ENCODE peak calls at places on chromosomes 3 and 15, in four cellular contexts. One of them, this sample, is unnamed.

GRCh38 chr15:65869127-65869953 is at the start of gene RAB11A:
- DNase-seq in mesenchymal stem cell: peak; percentile 98
- DNase-seq in cardiac fibroblast: peak; percentile 97
- DNase-seq in A673: peak; percentile 98
- DNase-seq in this sample: peak; percentile 97

GRCh38 chr3:196124608-196125007 is 42.7 kb upstream of the TFRC start:
- DNase-seq in mesenchymal stem cell: no peak
- DNase-seq in cardiac fibroblast: no peak
- DNase-seq in A673: no peak
- DNase-seq in this sample: no peak

GRCh38 chr3:29759021-29759359 is 478.1 kb downstream of the RBMS3 start:
- DNase-seq in mesenchymal stem cell: no peak
- DNase-seq in cardiac fibroblast: peak; percentile 94
- DNase-seq in A673: no peak
- DNase-seq in this sample: no peak

GRCh38 chr15:53506370-53506769 is 253.1 kb downstream of the WDR72 start:
- DNase-seq in mesenchymal stem cell: no peak
- DNase-seq in cardiac fibroblast: no peak
- DNase-seq in A673: no peak
- DNase-seq in this sample: no peak

GRCh38 chr3:33096103-33096868 is 660 bp downstream of the GLB1 start:
- DNase-seq in mesenchymal stem cell: peak; percentile 54
- DNase-seq in cardiac fibroblast: peak; percentile 56
- DNase-seq in A673: peak; percentile 47
- DNase-seq in this sample: peak; percentile 37

GRCh38 chr15:38564557-38565286 is at the start of gene RASGRP1:
- DNase-seq in mesenchymal stem cell: peak; percentile 53
- DNase-seq in cardiac fibroblast: peak; percentile 37
- DNase-seq in A673: peak; percentile 63
- DNase-seq in this sample: peak; percentile 41

GRCh38 chr3:32998631-32999451 is 47.4 kb downstream of the CCR4 start:
- DNase-seq in mesenchymal stem cell: no peak
- DNase-seq in cardiac fibroblast: no peak
- DNase-seq in A673: no peak
- DNase-seq in this sample: no peak

GRCh38 chr15:58932791-58933310 is 628 bp downstream of the SLTM start:
- DNase-seq in mesenchymal stem cell: peak; percentile 50
- DNase-seq in cardiac fibroblast: peak; percentile 25
- DNase-seq in A673: peak; percentile 51
- DNase-seq in this sample: peak; percentile 17

GRCh38 chr3:188827593-188827992 is 344.2 kb upstream of the TPRG1 start:
- DNase-seq in mesenchymal stem cell: no peak
- DNase-seq in cardiac fibroblast: no peak
- DNase-seq in A673: no peak
- DNase-seq in this sample: peak; percentile 17

GRCh38 chr15:100132309-100132708 is 209.5 kb downstream of the ADAMTS17 start:
- DNase-seq in mesenchymal stem cell: no peak
- DNase-seq in cardiac fibroblast: no peak
- DNase-seq in A673: no peak
- DNase-seq in this sample: no peak

GRCh38 chr3:27500051-27500450 is 15.9 kb upstream of the SLC4A7 start:
- DNase-seq in mesenchymal stem cell: no peak
- DNase-seq in cardiac fibroblast: no peak
- DNase-seq in A673: no peak
- DNase-seq in this sample: no peak

GRCh38 chr3:124760601-124761000 is 30.3 kb downstream of the UMPS start:
- DNase-seq in mesenchymal stem cell: peak; percentile 61
- DNase-seq in cardiac fibroblast: peak; percentile 78
- DNase-seq in A673: peak; percentile 50
- DNase-seq in this sample: peak; percentile 62

GRCh38 chr3:189038773-189039720 is 132.7 kb upstream of the TPRG1 start:
- DNase-seq in mesenchymal stem cell: no peak
- DNase-seq in cardiac fibroblast: no peak
- DNase-seq in A673: no peak
- DNase-seq in this sample: no peak

GRCh38 chr3:58989173-58989572 is 60.7 kb downstream of the CFAP20DC start:
- DNase-seq in mesenchymal stem cell: peak; percentile 35
- DNase-seq in cardiac fibroblast: peak; percentile 68
- DNase-seq in A673: peak; percentile 7
- DNase-seq in this sample: peak; percentile 44

GRCh38 chr15:69857686-69858391 is 239.9 kb downstream of the TLE3 start:
- DNase-seq in mesenchymal stem cell: peak; percentile 22
- DNase-seq in cardiac fibroblast: no peak
- DNase-seq in A673: peak; percentile 74
- DNase-seq in this sample: no peak

GRCh38 chr3:116392291-116392690 is 53.0 kb downstream of the LSAMP start:
- DNase-seq in mesenchymal stem cell: no peak
- DNase-seq in cardiac fibroblast: no peak
- DNase-seq in A673: no peak
- DNase-seq in this sample: no peak

GRCh38 chr15:58546635-58547627 is 115.1 kb downstream of the LIPC start:
- DNase-seq in mesenchymal stem cell: peak; percentile 79
- DNase-seq in cardiac fibroblast: peak; percentile 99
- DNase-seq in A673: no peak
- DNase-seq in this sample: peak; percentile 90

GRCh38 chr3:160136421-160136820 is 88.8 kb upstream of the C3orf80 start:
- DNase-seq in mesenchymal stem cell: no peak
- DNase-seq in cardiac fibroblast: no peak
- DNase-seq in A673: no peak
- DNase-seq in this sample: no peak

GRCh38 chr3:112391648-112392047 is 58.7 kb downstream of the CD200 start:
- DNase-seq in mesenchymal stem cell: peak; percentile 70
- DNase-seq in cardiac fibroblast: peak; percentile 89
- DNase-seq in A673: no peak
- DNase-seq in this sample: no peak

GRCh38 chr3:55494976-55495375 is 7.9 kb upstream of the WNT5A start:
- DNase-seq in mesenchymal stem cell: no peak
- DNase-seq in cardiac fibroblast: no peak
- DNase-seq in A673: no peak
- DNase-seq in this sample: no peak

GRCh38 chr3:175585898-175586297 is 726.8 kb downstream of the NAALADL2 start:
- DNase-seq in mesenchymal stem cell: peak; percentile 79
- DNase-seq in cardiac fibroblast: peak; percentile 78
- DNase-seq in A673: peak; percentile 30
- DNase-seq in this sample: peak; percentile 76

GRCh38 chr3:63089007-63089406 is 189.1 kb upstream of the SYNPR start:
- DNase-seq in mesenchymal stem cell: no peak
- DNase-seq in cardiac fibroblast: no peak
- DNase-seq in A673: no peak
- DNase-seq in this sample: no peak

GRCh38 chr15:60745469-60745971 is 266.6 kb upstream of the ICE2 start:
- DNase-seq in mesenchymal stem cell: peak; percentile 52
- DNase-seq in cardiac fibroblast: peak; percentile 64
- DNase-seq in A673: peak; percentile 4
- DNase-seq in this sample: peak; percentile 60

GRCh38 chr3:194961149-194961548 is 275.5 kb downstream of the FAM43A start:
- DNase-seq in mesenchymal stem cell: no peak
- DNase-seq in cardiac fibroblast: no peak
- DNase-seq in A673: no peak
- DNase-seq in this sample: no peak

GRCh38 chr3:125194849-125195601 is 17.5 kb downstream of the SLC12A8 start:
- DNase-seq in mesenchymal stem cell: peak; percentile 76
- DNase-seq in cardiac fibroblast: peak; percentile 23
- DNase-seq in A673: no peak
- DNase-seq in this sample: peak; percentile 87

GRCh38 chr15:31357148-31357547 is 30.5 kb downstream of the KLF13 start:
- DNase-seq in mesenchymal stem cell: no peak
- DNase-seq in cardiac fibroblast: no peak
- DNase-seq in A673: no peak
- DNase-seq in this sample: no peak

GRCh38 chr3:173865900-173866498 is 468.5 kb downstream of the NLGN1 start:
- DNase-seq in mesenchymal stem cell: no peak
- DNase-seq in cardiac fibroblast: no peak
- DNase-seq in A673: no peak
- DNase-seq in this sample: no peak

GRCh38 chr3:149832086-149832485 is 19.1 kb downstream of the RNF13 start:
- DNase-seq in mesenchymal stem cell: no peak
- DNase-seq in cardiac fibroblast: peak; percentile 24
- DNase-seq in A673: no peak
- DNase-seq in this sample: no peak

GRCh38 chr3:156661158-156661557 is 13.2 kb upstream of the TIPARP start:
- DNase-seq in mesenchymal stem cell: no peak
- DNase-seq in cardiac fibroblast: no peak
- DNase-seq in A673: no peak
- DNase-seq in this sample: no peak

GRCh38 chr3:37386627-37387230 is 212.3 kb upstream of the LRRFIP2 start:
- DNase-seq in mesenchymal stem cell: peak; percentile 63
- DNase-seq in cardiac fibroblast: peak; percentile 10
- DNase-seq in A673: no peak
- DNase-seq in this sample: no peak

GRCh38 chr3:23198801-23199200 is 4.3 kb upstream of the UBE2E2 start:
- DNase-seq in mesenchymal stem cell: no peak
- DNase-seq in cardiac fibroblast: no peak
- DNase-seq in A673: no peak
- DNase-seq in this sample: no peak

DNA sequence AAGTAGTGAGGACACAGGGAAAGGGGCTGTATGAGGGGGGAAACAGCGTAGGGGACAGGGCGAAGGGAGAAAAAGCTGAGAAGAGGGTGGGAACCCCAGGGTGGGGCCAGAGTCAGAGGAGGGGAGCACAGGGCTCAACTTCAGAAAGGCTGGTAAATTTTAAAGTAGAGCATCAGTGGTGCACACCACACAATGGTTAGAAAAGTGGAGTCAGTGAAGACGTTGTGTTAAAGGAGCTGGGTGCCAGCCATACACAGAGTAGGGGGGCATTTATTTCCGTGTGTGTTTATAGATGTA is 3.0 kb upstream of the RPP25 start:
- DNase-seq in mesenchymal stem cell: no peak
- DNase-seq in cardiac fibroblast: no peak
- DNase-seq in A673: no peak
- DNase-seq in this sample: no peak
- H3K4me3 ChIP-seq in mesenchymal stem cell: peak overlapping the region; percentile 70
- H3K4me3 ChIP-seq in cardiac fibroblast: no peak overlapping the region
- H3K4me3 ChIP-seq in A673: peak overlapping the region; percentile 66
- H3K4me3 ChIP-seq in this sample: no peak overlapping the region

GRCh38 chr3:146159616-146160232 is 1.3 kb downstream of the PLOD2 start:
- DNase-seq in mesenchymal stem cell: no peak
- DNase-seq in cardiac fibroblast: no peak
- DNase-seq in A673: no peak
- DNase-seq in this sample: no peak
- H3K4me3 ChIP-seq in mesenchymal stem cell: peak overlapping the region; percentile 95
- H3K4me3 ChIP-seq in cardiac fibroblast: peak overlapping the region; percentile 89
- H3K4me3 ChIP-seq in A673: peak overlapping the region; percentile 82
- H3K4me3 ChIP-seq in this sample: peak overlapping the region; percentile 96

GRCh38 chr15:77071338-77072223 is 672 bp upstream of the TSPAN3 start:
- DNase-seq in mesenchymal stem cell: no peak
- DNase-seq in cardiac fibroblast: no peak
- DNase-seq in A673: no peak
- DNase-seq in this sample: no peak
- H3K4me3 ChIP-seq in mesenchymal stem cell: peak overlapping the region; percentile 87
- H3K4me3 ChIP-seq in cardiac fibroblast: no peak overlapping the region
- H3K4me3 ChIP-seq in A673: no peak overlapping the region
- H3K4me3 ChIP-seq in this sample: no peak overlapping the region

GRCh38 chr3:185625784-185626183 is 39.7 kb downstream of the SENP2 start:
- DNase-seq in mesenchymal stem cell: no peak
- DNase-seq in cardiac fibroblast: no peak
- DNase-seq in A673: no peak
- DNase-seq in this sample: no peak
- H3K4me3 ChIP-seq in mesenchymal stem cell: no peak overlapping the region
- H3K4me3 ChIP-seq in cardiac fibroblast: no peak overlapping the region
- H3K4me3 ChIP-seq in A673: no peak overlapping the region
- H3K4me3 ChIP-seq in this sample: no peak overlapping the region

This sample was measured in astrocyte of the spinal cord.